ENCODE peak calls at places on chromosomes 1 and 21, in six cellular contexts. I is AG09319, J is mammary epithelial cell, C is uterus, O is choroid plexus epithelial cell, W is RWPE1. Y is an unnamed sample.

GRCh38 chr1:38207906-38208305 is 161.3 kb upstream of the POU3F1 start:
- DNase-seq in W (no peak), O (no peak), C (no peak), J (no peak), I (no peak), Y (no peak)

GRCh38 chr1:79588719-79589118 is 582.2 kb upstream of the ADGRL4 start:
- DNase-seq in W (no peak), J (no peak), C (no peak), I (no peak), O (no peak), Y (no peak)

GRCh38 chr1:234881893-234882771 is 246.5 kb downstream of the TOMM20 start:
- DNase-seq in W (no peak), J (no peak), C (peak), O (no peak), I (no peak), Y (no peak)

GRCh38 chr21:30126575-30126974 is 40.0 kb downstream of the CLDN17 start:
- DNase-seq in I (no peak), O (no peak), W (peak), C (no peak), J (peak), Y (no peak)

GRCh38 chr1:71918630-71919029 is 363.7 kb downstream of the NEGR1 start:
- DNase-seq in I (no peak), O (no peak), C (no peak), J (no peak), W (no peak), Y (no peak)

GRCh38 chr21:25578070-25578961 is 29.0 kb downstream of the MRPL39 start:
- DNase-seq in J (no peak), O (no peak), C (no peak), I (no peak), W (no peak), Y (no peak)

GRCh38 chr1:196651637-196652215 is at the start of gene CFH:
- DNase-seq in I (peak), W (no peak), C (no peak), O (peak), J (peak), Y (no peak)

GRCh38 chr21:35102488-35103407 is 53.6 kb upstream of the RUNX1 start:
- DNase-seq in C (no peak), J (peak), I (no peak), O (peak), W (no peak), Y (peak)

GRCh38 chr21:33761104-33762036 is 119.1 kb downstream of the ITSN1 start:
- DNase-seq in I (peak), J (peak), O (peak), W (peak), C (peak), Y (no peak)

GRCh38 chr1:207156095-207156494 is 52.1 kb downstream of the C4BPA start:
- DNase-seq in J (no peak), I (no peak), O (no peak), C (no peak), W (no peak), Y (no peak)

GRCh38 chr1:41097105-41097504 is 75.6 kb upstream of the SLFNL1 start:
- DNase-seq in W (no peak), I (no peak), J (no peak), O (peak), C (no peak), Y (no peak)

DNA sequence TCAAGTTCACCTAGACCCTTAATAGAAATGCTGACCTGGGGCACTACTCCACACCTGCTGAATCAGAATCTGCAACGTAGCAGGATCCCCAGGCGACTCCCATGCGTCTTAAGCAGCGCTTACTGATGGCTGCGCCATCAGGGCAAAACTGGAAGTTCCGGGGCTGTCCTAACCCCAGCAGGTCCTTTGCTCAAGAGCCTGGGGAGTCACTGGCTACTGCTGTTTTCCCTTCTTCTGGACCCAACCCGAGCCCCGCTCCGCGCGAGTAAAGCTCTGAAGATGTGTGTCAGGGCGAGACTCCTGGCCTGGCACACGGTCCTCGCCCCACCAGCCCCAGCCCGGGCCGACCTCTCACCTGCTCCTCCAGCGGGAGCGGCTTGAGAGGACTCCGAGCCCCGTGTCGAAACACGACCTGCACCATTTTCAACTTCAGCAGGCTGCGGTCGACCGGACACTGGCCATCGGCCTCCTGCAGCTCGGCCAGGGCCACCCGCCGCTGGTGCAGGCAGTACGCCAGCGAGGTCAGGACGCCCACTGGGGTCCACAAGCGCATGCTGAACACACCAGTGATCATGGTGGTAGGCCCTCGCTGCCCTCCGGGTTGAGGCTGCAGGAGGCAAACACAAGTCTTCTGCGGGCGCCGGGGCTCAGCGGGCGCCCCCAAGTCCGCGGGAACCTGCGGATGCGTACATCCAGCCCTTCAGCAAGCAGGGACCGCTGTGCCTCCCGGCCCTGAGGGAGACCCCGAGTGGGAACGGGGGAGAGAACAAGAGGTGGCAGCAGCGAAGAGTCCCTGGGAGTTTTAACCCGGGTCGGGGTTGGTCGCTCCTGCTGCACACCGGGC is 627 bp downstream of the ACP6 start:
- DNase-seq in O (peak), J (peak), I (no peak), C (peak), W (peak), Y (peak)
- TF ChIP-seq CTCF in O (no peak), J (no peak), I (no peak), C (no peak), W (no peak), Y (no peak)

GRCh38 chr1:60765204-60765603 is 317.2 kb upstream of the NFIA start:
- DNase-seq in J (peak), I (peak), W (peak), O (peak), C (no peak), Y (no peak)
- TF ChIP-seq CTCF in J (peak), I (peak), W (peak), O (peak), C (no peak), Y (peak)

DNA sequence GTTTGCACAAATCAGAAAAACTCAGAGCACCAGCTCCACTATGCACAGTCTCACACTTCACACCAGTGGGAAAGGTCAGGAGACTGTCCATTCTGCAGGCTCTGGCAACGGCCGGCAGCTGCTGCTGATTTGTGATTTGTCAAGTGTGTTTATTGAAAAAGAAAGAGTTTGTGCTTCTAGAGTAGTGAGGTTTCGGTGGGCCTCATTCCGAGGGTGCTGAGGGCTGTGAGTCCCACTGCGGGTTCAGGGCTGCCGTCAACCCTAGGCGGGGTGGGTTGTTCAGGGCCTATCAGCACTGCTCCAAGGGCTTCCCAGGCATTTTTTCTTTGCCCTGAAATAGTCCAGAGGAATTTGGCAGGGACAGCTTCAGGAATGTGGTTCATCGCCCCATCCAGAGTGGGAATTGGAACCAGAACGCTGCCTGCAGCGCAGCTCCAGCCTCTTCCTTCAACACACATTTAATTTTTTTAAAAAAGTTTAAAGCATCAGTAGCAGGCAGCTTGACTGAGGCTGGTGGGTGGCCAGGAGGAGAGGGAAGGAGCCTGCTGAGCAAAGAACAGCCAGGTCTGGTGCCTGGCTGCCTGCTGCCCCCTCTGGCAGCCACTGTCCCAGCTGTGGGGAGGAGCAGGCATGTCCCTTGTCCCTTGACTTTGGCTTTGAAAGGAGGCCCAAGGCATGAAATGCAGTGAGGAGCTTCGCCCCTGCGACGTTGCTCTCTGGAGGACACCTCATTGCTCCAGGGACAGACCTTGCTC is 19.7 kb downstream of the STUM start:
- DNase-seq in I (no peak), W (no peak), O (no peak), J (no peak), C (peak), Y (no peak)
- TF ChIP-seq CTCF in I (peak), W (no peak), O (peak), J (peak), C (no peak), Y (peak)

GRCh38 chr1:195376190-195376589 is 1232.0 kb downstream of the KCNT2 start:
- DNase-seq in J (peak), W (peak), C (no peak), O (peak), I (no peak), Y (no peak)
- TF ChIP-seq CTCF in J (peak), W (no peak), C (no peak), O (no peak), I (no peak), Y (no peak)

DNA sequence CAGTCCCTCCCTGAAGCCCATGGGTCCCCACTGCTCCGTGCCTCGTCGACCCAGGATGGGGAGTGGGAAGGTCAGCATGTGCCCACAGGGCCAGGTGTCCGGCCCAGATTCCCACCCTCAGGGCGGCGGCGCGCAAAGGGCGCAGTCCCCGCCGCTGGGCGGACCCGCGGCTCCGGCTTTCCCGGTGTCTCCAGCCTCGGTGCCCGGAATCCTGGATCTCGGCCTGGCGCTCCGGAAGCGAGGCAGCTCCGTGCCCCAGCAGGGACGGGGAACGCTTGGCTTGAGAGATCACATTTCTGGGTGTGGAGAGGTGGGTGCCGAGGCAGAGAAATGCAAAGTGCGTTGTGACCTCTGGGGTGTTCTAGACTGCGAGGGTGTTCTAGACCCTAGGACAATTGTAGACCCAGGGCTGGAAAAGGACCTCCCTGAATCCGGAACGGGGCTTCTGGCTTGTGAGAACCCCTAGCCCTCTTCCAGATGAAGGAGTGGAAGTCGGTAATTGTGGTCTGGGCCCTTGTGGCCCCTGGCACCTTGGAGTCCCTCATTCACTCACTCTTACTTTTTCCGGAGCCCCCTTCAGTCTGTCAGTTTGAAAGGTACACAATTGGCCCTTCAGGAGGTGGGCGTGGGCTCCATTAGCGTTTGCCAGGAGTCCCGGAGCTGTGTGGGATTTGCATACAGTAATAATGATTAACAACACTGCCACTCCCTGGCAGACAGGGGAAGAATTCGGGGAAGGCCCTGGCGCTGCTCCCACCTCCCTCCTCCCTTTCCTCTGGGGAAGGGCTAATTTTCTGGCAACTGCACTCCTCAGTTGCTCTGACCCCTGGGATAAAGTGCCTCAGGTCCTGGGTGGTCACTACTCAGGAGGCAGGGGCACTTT is 1.7 kb upstream of the KCND3 start:
- DNase-seq in W (peak), O (peak), J (peak), C (peak), I (no peak), Y (peak)
- TF ChIP-seq CTCF in W (peak), O (peak), J (peak), C (peak), I (peak), Y (peak)

DNA sequence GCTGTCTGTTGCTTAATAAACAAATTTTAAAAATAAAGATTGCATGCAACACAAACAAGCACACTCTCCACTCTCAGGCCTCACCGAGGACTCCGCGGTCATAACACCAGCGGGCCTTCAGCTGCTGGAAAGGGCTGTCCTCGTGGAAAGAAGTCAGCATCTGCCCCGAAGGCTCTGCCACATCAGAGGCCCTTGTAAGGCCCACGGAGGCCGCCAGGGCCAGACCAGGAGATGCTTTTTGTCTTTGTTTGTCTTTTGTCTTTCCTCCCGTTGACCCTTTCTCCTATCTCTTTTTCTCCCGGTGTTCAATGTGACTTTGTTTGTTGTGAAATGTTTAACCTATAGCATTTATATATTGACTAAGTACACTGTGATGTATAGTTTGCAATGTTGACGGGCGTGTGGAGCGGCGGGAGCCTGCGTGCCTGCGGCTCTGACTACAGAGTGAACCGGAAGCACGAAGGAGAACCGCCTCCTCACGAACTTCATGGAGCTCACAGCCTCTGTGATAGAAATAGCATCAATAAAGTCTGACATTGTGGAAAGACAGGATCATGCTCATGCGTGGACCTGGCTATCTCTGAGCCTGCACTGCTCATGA is 24.1 kb downstream of the MEGF6 start:
- DNase-seq in C (no peak), O (peak), J (no peak), I (no peak), W (no peak), Y (no peak)
- TF ChIP-seq CTCF in C (no peak), O (peak), J (no peak), I (no peak), W (no peak), Y (no peak)

DNA sequence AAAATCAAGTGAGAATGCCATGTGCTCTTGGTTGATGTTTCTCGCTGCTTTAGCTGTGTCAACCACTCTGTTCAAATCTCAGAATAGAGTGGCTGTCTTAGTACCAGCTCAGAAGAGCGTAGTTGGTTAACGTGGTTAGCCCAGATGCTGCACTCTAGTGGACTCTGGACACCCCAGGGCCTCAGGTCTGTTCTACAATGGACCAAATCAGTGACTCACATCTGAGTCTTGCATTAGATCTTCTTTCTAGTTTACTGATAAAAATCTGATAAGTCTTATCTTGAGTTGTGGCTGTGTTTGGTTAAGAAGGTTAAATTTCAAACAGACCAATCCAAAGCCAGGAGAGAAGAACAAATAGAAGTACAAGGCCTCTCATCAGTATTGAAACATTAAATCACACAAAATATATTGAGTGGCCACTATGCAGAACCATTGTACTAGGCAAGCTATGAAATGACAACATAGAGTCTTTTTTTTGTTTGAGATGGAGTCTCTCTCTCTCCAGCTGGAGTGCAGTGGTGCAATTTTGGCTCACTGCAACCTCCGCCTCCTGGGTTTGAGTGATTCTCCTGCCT is 104.1 kb downstream of the NR5A2 start:
- DNase-seq in I (no peak), O (peak), J (peak), W (no peak), C (no peak), Y (no peak)
- TF ChIP-seq CTCF in I (no peak), O (peak), J (no peak), W (no peak), C (no peak), Y (no peak)

Y was measured in left ventricle myocardium inferior.